ENCODE peak calls at places on chromosomes 3 and 15, in five cellular contexts. X, J, L, R and O are unnamed samples. For H3K4me1, the result is how much of the 10 kb centered on the place peaks cover.

GRCh38 chr3:43273429-43273828 is 12.9 kb upstream of the SNRK start:
- DNase-seq in X (no peak), J (no peak), L (no peak), R (no peak), O (no peak)

GRCh38 chr15:63971427-63971805 is 74.9 kb downstream of the DAPK2 start:
- DNase-seq in X (no peak), J (no peak), L (no peak), R (peak), O (no peak)

GRCh38 chr15:47293763-47294162 is 423.5 kb upstream of the SEMA6D start:
- DNase-seq in X (peak), J (no peak), L (peak), R (peak), O (peak)

GRCh38 chr3:193704431-193704830 is 111.4 kb downstream of the OPA1 start:
- DNase-seq in X (no peak), J (no peak), L (no peak), R (no peak), O (no peak)

GRCh38 chr3:72250725-72251124 is 465.8 kb upstream of the PROK2 start:
- DNase-seq in X (no peak), J (no peak), L (no peak), R (no peak), O (no peak)

GRCh38 chr3:56303508-56303907 is 164.8 kb downstream of the ERC2 start:
- DNase-seq in X (no peak), J (no peak), L (no peak), R (no peak), O (no peak)

GRCh38 chr3:57164217-57164605 is 942 bp downstream of the IL17RD start:
- DNase-seq in X (peak), J (peak), L (peak), R (peak), O (peak)

GRCh38 chr3:8767667-8768363 is 1.6 kb downstream of the OXTR start:
- DNase-seq in X (peak), J (peak), L (no peak), R (peak), O (peak)

GRCh38 chr15:61715082-61715481 is 345.2 kb downstream of the VPS13C start:
- DNase-seq in X (peak), J (peak), L (no peak), R (no peak), O (peak)

GRCh38 chr3:167852216-167852615 is 116.7 kb downstream of the SERPINI1 start:
- DNase-seq in X (no peak), J (no peak), L (no peak), R (no peak), O (no peak)

GRCh38 chr3:114332342-114333179 is 38.7 kb downstream of the TIGIT start:
- DNase-seq in X (no peak), J (no peak), L (no peak), R (no peak), O (no peak)

GRCh38 chr3:114333180-114333922 is 39.5 kb downstream of the TIGIT start:
- DNase-seq in X (no peak), J (no peak), L (no peak), R (no peak), O (no peak)

GRCh38 chr3:114329823-114330222 is 36.0 kb downstream of the TIGIT start:
- DNase-seq in X (no peak), J (no peak), L (no peak), R (no peak), O (no peak)

GRCh38 chr3:114331007-114331406 is 37.2 kb downstream of the TIGIT start:
- DNase-seq in X (peak), J (no peak), L (no peak), R (no peak), O (no peak)

DNA sequence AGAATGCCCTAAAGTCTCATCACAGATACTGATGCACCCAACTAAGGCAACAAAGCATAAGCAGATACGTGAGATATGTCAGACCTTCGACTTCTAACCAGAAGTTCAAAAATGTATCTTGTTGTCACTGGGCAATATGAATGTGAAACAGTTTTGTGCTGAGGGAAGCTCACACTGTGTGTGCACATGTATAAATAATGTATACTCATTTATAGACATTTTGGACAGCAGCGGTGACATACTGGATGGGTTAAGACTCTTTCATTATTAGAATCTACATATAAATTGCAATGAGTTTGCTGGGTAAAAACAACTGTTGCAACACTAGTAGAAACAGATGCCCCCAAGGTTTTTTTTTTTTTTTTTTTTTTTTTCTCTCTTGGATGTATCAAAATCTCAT is 37.9 kb downstream of the TIGIT start:
- DNase-seq in X (no peak), J (no peak), L (no peak), R (no peak), O (no peak)
- H3K4me1 ChIP-seq in X (under half), J (under half), L (under half), R (under half), O (under half)

GRCh38 chr3:19267040-19267439 is 118.7 kb downstream of the KCNH8 start:
- DNase-seq in X (no peak), J (no peak), L (no peak), R (no peak), O (no peak)
- H3K4me3 ChIP-seq in X (no peak), J (no peak), L (no peak), R (no peak), O (no peak)

DNA sequence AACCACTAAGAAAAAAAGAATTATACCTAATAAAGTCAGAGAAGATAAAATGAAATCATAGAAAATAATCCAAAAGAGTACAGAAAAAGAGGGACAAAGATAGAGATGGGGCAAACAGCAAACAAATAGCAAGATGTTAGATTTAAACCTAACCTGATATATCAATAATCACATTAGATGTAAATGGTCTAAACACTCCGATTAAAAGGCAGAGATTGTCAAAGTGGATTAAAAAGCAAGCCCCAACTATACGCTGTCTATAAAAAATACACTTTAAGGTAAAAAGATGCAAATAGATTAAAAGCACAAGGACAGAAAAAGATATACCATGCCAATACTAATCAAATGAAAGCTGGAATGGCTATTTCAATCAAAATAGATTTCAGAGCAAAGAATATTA is 16.8 kb downstream of the ADPGK start:
- DNase-seq in X (no peak), J (no peak), L (no peak), R (no peak), O (no peak)
- TF ChIP-seq POLR2A in X (no peak), J (no peak), L (no peak), R (no peak), O (no peak)

GRCh38 chr3:184690236-184690883 is 21.5 kb downstream of the MAGEF1 start:
- DNase-seq in X (no peak), J (no peak), L (no peak), R (no peak), O (no peak)

GRCh38 chr3:184687363-184688049 is 24.4 kb downstream of the MAGEF1 start:
- DNase-seq in X (peak), J (no peak), L (no peak), R (no peak), O (peak)

GRCh38 chr3:184688872-184689271 is 23.0 kb downstream of the MAGEF1 start:
- DNase-seq in X (no peak), J (no peak), L (no peak), R (no peak), O (no peak)

GRCh38 chr3:184685646-184686045 is 26.2 kb downstream of the MAGEF1 start:
- DNase-seq in X (no peak), J (no peak), L (no peak), R (no peak), O (no peak)

GRCh38 chr3:184688251-184688851 is 23.5 kb downstream of the MAGEF1 start:
- DNase-seq in X (no peak), J (no peak), L (peak), R (no peak), O (peak)
- H3K4me1 ChIP-seq in X (under half), J (under half), L (under half), R (under half), O (under half)